ENCODE peak calls at places on chromosomes 7 and 10, in seven cellular contexts. One of them, this sample, is unnamed.

GRCh38 chr10:89710748-89711147 is 9.4 kb downstream of the KIF20B start:
- DNase-seq in CD8-positive, alpha-beta T cell: no peak
- DNase-seq in SJSA1: no peak
- DNase-seq in pancreas: no peak
- DNase-seq in cardiac muscle cell: no peak
- DNase-seq in upper lobe of left lung: no peak
- DNase-seq in lower lobe of right lung: no peak
- DNase-seq in this sample: peak; percentile 54

GRCh38 chr7:26369519-26370385 is 78.1 kb downstream of the SNX10 start:
- DNase-seq in lower lobe of right lung: no peak
- DNase-seq in CD8-positive, alpha-beta T cell: no peak
- DNase-seq in upper lobe of left lung: peak; percentile 35
- DNase-seq in pancreas: no peak
- DNase-seq in SJSA1: peak; percentile 48
- DNase-seq in cardiac muscle cell: peak; percentile 64
- DNase-seq in this sample: peak; percentile 66

GRCh38 chr7:35754741-35755140 is 46.1 kb upstream of the SEPTIN7 start:
- DNase-seq in lower lobe of right lung: no peak
- DNase-seq in cardiac muscle cell: no peak
- DNase-seq in SJSA1: no peak
- DNase-seq in pancreas: no peak
- DNase-seq in upper lobe of left lung: no peak
- DNase-seq in CD8-positive, alpha-beta T cell: no peak
- DNase-seq in this sample: peak; percentile 50

GRCh38 chr7:50697686-50698085 is 85.0 kb downstream of the GRB10 start:
- DNase-seq in pancreas: no peak
- DNase-seq in lower lobe of right lung: no peak
- DNase-seq in cardiac muscle cell: no peak
- DNase-seq in CD8-positive, alpha-beta T cell: no peak
- DNase-seq in upper lobe of left lung: no peak
- DNase-seq in SJSA1: no peak
- DNase-seq in this sample: no peak

GRCh38 chr10:131731780-131732630 is 168.8 kb upstream of the PPP2R2D start:
- DNase-seq in upper lobe of left lung: no peak
- DNase-seq in pancreas: no peak
- DNase-seq in SJSA1: no peak
- DNase-seq in cardiac muscle cell: no peak
- DNase-seq in lower lobe of right lung: no peak
- DNase-seq in CD8-positive, alpha-beta T cell: no peak
- DNase-seq in this sample: no peak

GRCh38 chr7:45216181-45216580 is 58.6 kb downstream of the RAMP3 start:
- DNase-seq in pancreas: no peak
- DNase-seq in cardiac muscle cell: no peak
- DNase-seq in upper lobe of left lung: no peak
- DNase-seq in lower lobe of right lung: no peak
- DNase-seq in SJSA1: no peak
- DNase-seq in CD8-positive, alpha-beta T cell: no peak
- DNase-seq in this sample: no peak

GRCh38 chr10:31952066-31952465 is 23.4 kb upstream of the ARHGAP12 start:
- DNase-seq in lower lobe of right lung: no peak
- DNase-seq in cardiac muscle cell: no peak
- DNase-seq in upper lobe of left lung: no peak
- DNase-seq in pancreas: no peak
- DNase-seq in CD8-positive, alpha-beta T cell: no peak
- DNase-seq in SJSA1: no peak
- DNase-seq in this sample: no peak

GRCh38 chr10:9096288-9096687 is 1041.8 kb downstream of the GATA3 start:
- DNase-seq in CD8-positive, alpha-beta T cell: peak; percentile 36
- DNase-seq in SJSA1: no peak
- DNase-seq in pancreas: no peak
- DNase-seq in cardiac muscle cell: no peak
- DNase-seq in upper lobe of left lung: no peak
- DNase-seq in lower lobe of right lung: no peak
- DNase-seq in this sample: no peak

GRCh38 chr10:92024700-92025099 is 101.1 kb downstream of the BTAF1 start:
- DNase-seq in lower lobe of right lung: no peak
- DNase-seq in cardiac muscle cell: peak; percentile 52
- DNase-seq in pancreas: no peak
- DNase-seq in SJSA1: peak; percentile 14
- DNase-seq in CD8-positive, alpha-beta T cell: no peak
- DNase-seq in upper lobe of left lung: no peak
- DNase-seq in this sample: no peak

GRCh38 chr10:119022846-119023552 is 6.5 kb upstream of the NANOS1 start:
- DNase-seq in lower lobe of right lung: no peak
- DNase-seq in pancreas: no peak
- DNase-seq in upper lobe of left lung: no peak
- DNase-seq in CD8-positive, alpha-beta T cell: no peak
- DNase-seq in SJSA1: peak; percentile 85
- DNase-seq in cardiac muscle cell: no peak
- DNase-seq in this sample: peak; percentile 36

GRCh38 chr7:134254311-134254710 is 62.4 kb downstream of the SLC35B4 start:
- DNase-seq in lower lobe of right lung: no peak
- DNase-seq in pancreas: no peak
- DNase-seq in cardiac muscle cell: no peak
- DNase-seq in SJSA1: no peak
- DNase-seq in CD8-positive, alpha-beta T cell: no peak
- DNase-seq in upper lobe of left lung: no peak
- DNase-seq in this sample: peak; percentile 23

GRCh38 chr10:119786117-119786769 is 60.4 kb downstream of the INPP5F start:
- DNase-seq in upper lobe of left lung: no peak
- DNase-seq in lower lobe of right lung: no peak
- DNase-seq in cardiac muscle cell: peak; percentile 61
- DNase-seq in pancreas: no peak
- DNase-seq in CD8-positive, alpha-beta T cell: no peak
- DNase-seq in SJSA1: peak; percentile 96
- DNase-seq in this sample: peak; percentile 78

GRCh38 chr10:83373659-83374058 is 765.6 kb upstream of the GHITM start:
- DNase-seq in lower lobe of right lung: no peak
- DNase-seq in SJSA1: peak; percentile 2
- DNase-seq in pancreas: no peak
- DNase-seq in upper lobe of left lung: no peak
- DNase-seq in cardiac muscle cell: peak; percentile 25
- DNase-seq in CD8-positive, alpha-beta T cell: no peak
- DNase-seq in this sample: peak; percentile 17

GRCh38 chr10:23974886-23975830 is 233.8 kb upstream of the KIAA1217 start:
- DNase-seq in SJSA1: no peak
- DNase-seq in CD8-positive, alpha-beta T cell: no peak
- DNase-seq in lower lobe of right lung: no peak
- DNase-seq in cardiac muscle cell: peak; percentile 53
- DNase-seq in pancreas: no peak
- DNase-seq in upper lobe of left lung: no peak
- DNase-seq in this sample: no peak

GRCh38 chr7:5629941-5630340 is 151.5 kb downstream of the RNF216 start:
- DNase-seq in CD8-positive, alpha-beta T cell: peak; percentile 27
- DNase-seq in cardiac muscle cell: no peak
- DNase-seq in upper lobe of left lung: no peak
- DNase-seq in lower lobe of right lung: no peak
- DNase-seq in pancreas: no peak
- DNase-seq in SJSA1: peak; percentile 41
- DNase-seq in this sample: peak; percentile 53

GRCh38 chr7:94178247-94178646 is 174.1 kb upstream of the BET1 start:
- DNase-seq in lower lobe of right lung: no peak
- DNase-seq in upper lobe of left lung: no peak
- DNase-seq in cardiac muscle cell: no peak
- DNase-seq in SJSA1: no peak
- DNase-seq in CD8-positive, alpha-beta T cell: no peak
- DNase-seq in pancreas: no peak
- DNase-seq in this sample: no peak

GRCh38 chr10:3807221-3807927 is 22.4 kb upstream of the KLF6 start:
- DNase-seq in SJSA1: no peak
- DNase-seq in lower lobe of right lung: no peak
- DNase-seq in upper lobe of left lung: no peak
- DNase-seq in CD8-positive, alpha-beta T cell: no peak
- DNase-seq in cardiac muscle cell: no peak
- DNase-seq in pancreas: no peak
- DNase-seq in this sample: no peak

GRCh38 chr10:62562101-62562500 is 187.9 kb downstream of the ZNF365 start:
- DNase-seq in CD8-positive, alpha-beta T cell: no peak
- DNase-seq in pancreas: no peak
- DNase-seq in SJSA1: no peak
- DNase-seq in upper lobe of left lung: no peak
- DNase-seq in cardiac muscle cell: no peak
- DNase-seq in lower lobe of right lung: no peak
- DNase-seq in this sample: no peak

GRCh38 chr10:62562795-62563194 is 188.6 kb downstream of the ZNF365 start:
- DNase-seq in cardiac muscle cell: no peak
- DNase-seq in SJSA1: no peak
- DNase-seq in lower lobe of right lung: no peak
- DNase-seq in pancreas: no peak
- DNase-seq in upper lobe of left lung: no peak
- DNase-seq in CD8-positive, alpha-beta T cell: no peak
- DNase-seq in this sample: no peak

GRCh38 chr10:62561151-62561550 is 187.0 kb downstream of the ZNF365 start:
- DNase-seq in SJSA1: no peak
- DNase-seq in pancreas: no peak
- DNase-seq in CD8-positive, alpha-beta T cell: no peak
- DNase-seq in cardiac muscle cell: no peak
- DNase-seq in lower lobe of right lung: no peak
- DNase-seq in upper lobe of left lung: no peak
- DNase-seq in this sample: no peak

GRCh38 chr10:62559481-62560206 is 185.5 kb downstream of the ZNF365 start:
- DNase-seq in cardiac muscle cell: no peak
- DNase-seq in SJSA1: no peak
- DNase-seq in CD8-positive, alpha-beta T cell: no peak
- DNase-seq in pancreas: no peak
- DNase-seq in lower lobe of right lung: no peak
- DNase-seq in upper lobe of left lung: no peak
- DNase-seq in this sample: no peak

GRCh38 chr10:62560207-62560819 is 186.1 kb downstream of the ZNF365 start:
- DNase-seq in lower lobe of right lung: no peak
- DNase-seq in upper lobe of left lung: no peak
- DNase-seq in pancreas: no peak
- DNase-seq in cardiac muscle cell: no peak
- DNase-seq in SJSA1: no peak
- DNase-seq in CD8-positive, alpha-beta T cell: no peak
- DNase-seq in this sample: peak; percentile 77
- H3K4me3 ChIP-seq in lower lobe of right lung: no peak overlapping the region
- H3K4me3 ChIP-seq in upper lobe of left lung: no peak overlapping the region
- H3K4me3 ChIP-seq in pancreas: no peak overlapping the region
- H3K4me3 ChIP-seq in cardiac muscle cell: no peak overlapping the region
- H3K4me3 ChIP-seq in SJSA1: no peak overlapping the region
- H3K4me3 ChIP-seq in CD8-positive, alpha-beta T cell: no peak overlapping the region
- H3K4me3 ChIP-seq in this sample: no peak overlapping the region

GRCh38 chr10:30059209-30060107 is at the start of gene JCAD:
- DNase-seq in cardiac muscle cell: peak; percentile 85
- DNase-seq in SJSA1: peak; percentile 56
- DNase-seq in lower lobe of right lung: peak; percentile 80
- DNase-seq in pancreas: peak; percentile 66
- DNase-seq in upper lobe of left lung: peak; percentile 78
- DNase-seq in CD8-positive, alpha-beta T cell: peak; percentile 23
- DNase-seq in this sample: peak; percentile 28
- H3K4me3 ChIP-seq in cardiac muscle cell: peak within 1 kb of the TSS; percentile 91
- H3K4me3 ChIP-seq in SJSA1: peak within 1 kb of the TSS; percentile 96
- H3K4me3 ChIP-seq in lower lobe of right lung: peak within 1 kb of the TSS; percentile 73
- H3K4me3 ChIP-seq in pancreas: peak within 1 kb of the TSS; percentile 76
- H3K4me3 ChIP-seq in upper lobe of left lung: peak within 1 kb of the TSS; percentile 60
- H3K4me3 ChIP-seq in CD8-positive, alpha-beta T cell: no peak within 1 kb of the TSS
- H3K4me3 ChIP-seq in this sample: peak within 1 kb of the TSS; percentile 77

GRCh38 chr7:116271161-116271979 is 61.0 kb downstream of the TES start:
- DNase-seq in CD8-positive, alpha-beta T cell: no peak
- DNase-seq in lower lobe of right lung: no peak
- DNase-seq in SJSA1: no peak
- DNase-seq in cardiac muscle cell: no peak
- DNase-seq in pancreas: no peak
- DNase-seq in upper lobe of left lung: no peak
- DNase-seq in this sample: peak; percentile 80

GRCh38 chr7:116259821-116260440 is 49.6 kb downstream of the TES start:
- DNase-seq in cardiac muscle cell: no peak
- DNase-seq in upper lobe of left lung: no peak
- DNase-seq in lower lobe of right lung: no peak
- DNase-seq in CD8-positive, alpha-beta T cell: no peak
- DNase-seq in pancreas: no peak
- DNase-seq in SJSA1: peak; percentile 78
- DNase-seq in this sample: peak; percentile 85

GRCh38 chr7:116261904-116262303 is 51.6 kb downstream of the TES start:
- DNase-seq in CD8-positive, alpha-beta T cell: no peak
- DNase-seq in pancreas: no peak
- DNase-seq in cardiac muscle cell: no peak
- DNase-seq in upper lobe of left lung: no peak
- DNase-seq in lower lobe of right lung: no peak
- DNase-seq in SJSA1: no peak
- DNase-seq in this sample: no peak

GRCh38 chr7:116269466-116269865 is 59.1 kb downstream of the TES start:
- DNase-seq in cardiac muscle cell: no peak
- DNase-seq in pancreas: no peak
- DNase-seq in CD8-positive, alpha-beta T cell: no peak
- DNase-seq in upper lobe of left lung: no peak
- DNase-seq in lower lobe of right lung: no peak
- DNase-seq in SJSA1: no peak
- DNase-seq in this sample: no peak

DNA sequence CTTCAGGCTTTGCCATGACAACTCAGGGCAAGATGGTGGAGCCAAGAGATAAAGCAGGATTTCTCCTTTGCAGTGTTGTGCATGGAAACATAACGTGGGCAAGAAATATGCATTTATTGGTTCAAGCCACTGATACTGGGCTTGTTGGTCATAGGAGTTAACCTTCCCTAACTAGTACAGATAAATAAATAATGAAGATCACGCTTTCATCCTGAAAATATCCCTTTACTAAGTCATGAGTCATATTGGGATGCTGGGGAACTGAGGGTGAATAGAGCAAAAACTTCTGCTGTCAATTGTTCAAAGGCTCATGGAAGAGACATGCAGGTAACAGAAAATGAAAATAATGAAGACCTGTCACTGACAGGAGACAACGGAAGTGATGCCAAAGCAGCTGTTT is 55.5 kb downstream of the TES start:
- DNase-seq in upper lobe of left lung: no peak
- DNase-seq in SJSA1: no peak
- DNase-seq in lower lobe of right lung: no peak
- DNase-seq in cardiac muscle cell: no peak
- DNase-seq in pancreas: no peak
- DNase-seq in CD8-positive, alpha-beta T cell: no peak
- DNase-seq in this sample: no peak
- H3K4me3 ChIP-seq in upper lobe of left lung: no peak overlapping the region
- H3K4me3 ChIP-seq in SJSA1: no peak overlapping the region
- H3K4me3 ChIP-seq in lower lobe of right lung: no peak overlapping the region
- H3K4me3 ChIP-seq in cardiac muscle cell: no peak overlapping the region
- H3K4me3 ChIP-seq in pancreas: no peak overlapping the region
- H3K4me3 ChIP-seq in CD8-positive, alpha-beta T cell: no peak overlapping the region
- H3K4me3 ChIP-seq in this sample: no peak overlapping the region

GRCh38 chr7:140479062-140479738 is at the start of gene MKRN1:
- DNase-seq in pancreas: peak; percentile 96
- DNase-seq in SJSA1: peak; percentile 88
- DNase-seq in CD8-positive, alpha-beta T cell: peak; percentile 92
- DNase-seq in upper lobe of left lung: peak; percentile 98
- DNase-seq in lower lobe of right lung: peak; percentile 98
- DNase-seq in cardiac muscle cell: peak; percentile 98
- DNase-seq in this sample: peak; percentile 92

GRCh38 chr7:140475747-140476333 is 3.5 kb downstream of the MKRN1 start:
- DNase-seq in SJSA1: peak; percentile 23
- DNase-seq in lower lobe of right lung: no peak
- DNase-seq in upper lobe of left lung: peak; percentile 32
- DNase-seq in cardiac muscle cell: peak; percentile 64
- DNase-seq in pancreas: peak; percentile 41
- DNase-seq in CD8-positive, alpha-beta T cell: peak; percentile 32
- DNase-seq in this sample: peak; percentile 65

GRCh38 chr7:140478361-140479061 is 794 bp downstream of the MKRN1 start:
- DNase-seq in pancreas: peak; percentile 37
- DNase-seq in CD8-positive, alpha-beta T cell: peak; percentile 26
- DNase-seq in lower lobe of right lung: peak; percentile 57
- DNase-seq in cardiac muscle cell: peak; percentile 71
- DNase-seq in SJSA1: peak; percentile 51
- DNase-seq in upper lobe of left lung: peak; percentile 31
- DNase-seq in this sample: peak; percentile 52

GRCh38 chr7:140479739-140480084 is 407 bp upstream of the MKRN1 start:
- DNase-seq in cardiac muscle cell: no peak
- DNase-seq in pancreas: no peak
- DNase-seq in SJSA1: no peak
- DNase-seq in CD8-positive, alpha-beta T cell: no peak
- DNase-seq in lower lobe of right lung: no peak
- DNase-seq in upper lobe of left lung: no peak
- DNase-seq in this sample: no peak

GRCh38 chr7:140476698-140477261 is 2.5 kb downstream of the MKRN1 start:
- DNase-seq in CD8-positive, alpha-beta T cell: no peak
- DNase-seq in cardiac muscle cell: no peak
- DNase-seq in pancreas: no peak
- DNase-seq in SJSA1: no peak
- DNase-seq in lower lobe of right lung: no peak
- DNase-seq in upper lobe of left lung: no peak
- DNase-seq in this sample: no peak
- H3K4me3 ChIP-seq in CD8-positive, alpha-beta T cell: peak overlapping the region; percentile 82
- H3K4me3 ChIP-seq in cardiac muscle cell: peak overlapping the region; percentile 90
- H3K4me3 ChIP-seq in pancreas: peak overlapping the region; percentile 98
- H3K4me3 ChIP-seq in SJSA1: no peak overlapping the region
- H3K4me3 ChIP-seq in lower lobe of right lung: peak overlapping the region; percentile 98
- H3K4me3 ChIP-seq in upper lobe of left lung: no peak overlapping the region
- H3K4me3 ChIP-seq in this sample: no peak overlapping the region